ENCODE peak calls at places on chromosomes 1 and 21, in four cellular contexts. Q is H4, W is AG08395, P is heart left ventricle. J is an unnamed sample.

GRCh38 chr1:77060000-77060399 is 159.2 kb downstream of the PIGK start:
- DNase-seq in Q (no peak), P (no peak), W (no peak), J (no peak)

GRCh38 chr21:43269461-43269860 is 100.7 kb downstream of the CRYAA start:
- DNase-seq in P (peak), W (no peak), Q (no peak), J (no peak)

GRCh38 chr1:35049116-35049515 is 17.4 kb upstream of the ZMYM6 start:
- DNase-seq in Q (no peak), P (no peak), W (no peak), J (no peak)

GRCh38 chr1:233269656-233270055 is 25.9 kb downstream of the PCNX2 start:
- DNase-seq in W (peak), Q (no peak), P (no peak), J (no peak)

GRCh38 chr1:97340951-97341350 is 579.9 kb downstream of the DPYD start:
- DNase-seq in P (no peak), Q (peak), W (peak), J (no peak)

GRCh38 chr1:78101514-78101913 is 55.7 kb downstream of the GIPC2 start:
- DNase-seq in P (no peak), W (peak), Q (peak), J (no peak)

GRCh38 chr1:111417755-111418154 is 9.8 kb downstream of the OVGP1 start:
- DNase-seq in P (no peak), W (no peak), Q (peak), J (no peak)

GRCh38 chr1:27135920-27136551 is 18.9 kb downstream of the SLC9A1 start:
- DNase-seq in W (no peak), P (no peak), Q (no peak), J (peak)

GRCh38 chr1:113677250-113678158 is 81.8 kb downstream of the PHTF1 start:
- DNase-seq in Q (peak), P (no peak), W (peak), J (no peak)

GRCh38 chr1:11707621-11708276 is 16.2 kb downstream of the DRAXIN start:
- DNase-seq in Q (peak), P (no peak), W (no peak), J (no peak)

GRCh38 chr1:205310981-205311704 is 10.4 kb downstream of the NUAK2 start:
- DNase-seq in W (no peak), Q (no peak), P (no peak), J (no peak)

J was measured in aorta.